ENCODE peak calls at places on chromosome 13, in nine cellular contexts. One of them, this sample, is unnamed.

GRCh38 chr13:45809810-45810394 is 41.7 kb downstream of the SIAH3 start:
- DNase-seq in upper lobe of right lung: no peak
- DNase-seq in psoas muscle: no peak
- DNase-seq in osteocyte: no peak
- DNase-seq in lung: no peak
- DNase-seq in breast epithelium: no peak
- DNase-seq in AG10803: no peak
- DNase-seq in heart left ventricle: no peak
- DNase-seq in A549: no peak
- DNase-seq in this sample: no peak

GRCh38 chr13:86002921-86003488 is 203.8 kb upstream of the SLITRK6 start:
- DNase-seq in A549: no peak
- DNase-seq in breast epithelium: no peak
- DNase-seq in upper lobe of right lung: no peak
- DNase-seq in osteocyte: no peak
- DNase-seq in heart left ventricle: no peak
- DNase-seq in AG10803: no peak
- DNase-seq in lung: no peak
- DNase-seq in psoas muscle: no peak
- DNase-seq in this sample: no peak

GRCh38 chr13:25541434-25542123 is 169.8 kb downstream of the ATP8A2 start:
- DNase-seq in AG10803: no peak
- DNase-seq in breast epithelium: no peak
- DNase-seq in osteocyte: no peak
- DNase-seq in upper lobe of right lung: no peak
- DNase-seq in heart left ventricle: no peak
- DNase-seq in lung: no peak
- DNase-seq in A549: no peak
- DNase-seq in psoas muscle: no peak
- DNase-seq in this sample: no peak

GRCh38 chr13:20997301-20998061 is 63.9 kb downstream of the LATS2 start:
- DNase-seq in psoas muscle: peak; percentile 74
- DNase-seq in lung: no peak
- DNase-seq in AG10803: peak; percentile 99
- DNase-seq in upper lobe of right lung: no peak
- DNase-seq in breast epithelium: no peak
- DNase-seq in heart left ventricle: peak; percentile 59
- DNase-seq in osteocyte: no peak
- DNase-seq in A549: no peak
- DNase-seq in this sample: peak; percentile 97

GRCh38 chr13:110713981-110714797 is 689 bp downstream of the ING1 start:
- DNase-seq in heart left ventricle: peak; percentile 58
- DNase-seq in A549: peak; percentile 34
- DNase-seq in psoas muscle: peak; percentile 78
- DNase-seq in AG10803: no peak
- DNase-seq in osteocyte: no peak
- DNase-seq in lung: peak; percentile 58
- DNase-seq in breast epithelium: peak; percentile 62
- DNase-seq in upper lobe of right lung: peak; percentile 81
- DNase-seq in this sample: peak; percentile 33

GRCh38 chr13:32977321-32977720 is 38.9 kb upstream of the KL start:
- DNase-seq in breast epithelium: no peak
- DNase-seq in AG10803: no peak
- DNase-seq in heart left ventricle: no peak
- DNase-seq in psoas muscle: no peak
- DNase-seq in lung: no peak
- DNase-seq in osteocyte: no peak
- DNase-seq in A549: no peak
- DNase-seq in upper lobe of right lung: no peak
- DNase-seq in this sample: no peak

GRCh38 chr13:50069255-50069654 is 54.0 kb downstream of the KCNRG start:
- DNase-seq in osteocyte: no peak
- DNase-seq in lung: no peak
- DNase-seq in upper lobe of right lung: no peak
- DNase-seq in AG10803: peak; percentile 58
- DNase-seq in breast epithelium: no peak
- DNase-seq in A549: no peak
- DNase-seq in heart left ventricle: no peak
- DNase-seq in psoas muscle: no peak
- DNase-seq in this sample: peak; percentile 57

GRCh38 chr13:19178901-19179593 is 2.6 kb downstream of the TUBA3C start:
- DNase-seq in A549: no peak
- DNase-seq in osteocyte: peak; percentile 78
- DNase-seq in upper lobe of right lung: no peak
- DNase-seq in breast epithelium: no peak
- DNase-seq in heart left ventricle: no peak
- DNase-seq in psoas muscle: no peak
- DNase-seq in lung: no peak
- DNase-seq in AG10803: no peak
- DNase-seq in this sample: no peak

GRCh38 chr13:72397265-72397664 is 330.2 kb downstream of the MZT1 start:
- DNase-seq in AG10803: no peak
- DNase-seq in heart left ventricle: no peak
- DNase-seq in A549: no peak
- DNase-seq in osteocyte: no peak
- DNase-seq in upper lobe of right lung: no peak
- DNase-seq in psoas muscle: no peak
- DNase-seq in breast epithelium: no peak
- DNase-seq in lung: no peak
- DNase-seq in this sample: no peak

GRCh38 chr13:99766641-99767045 is 204.9 kb downstream of the ZIC5 start:
- DNase-seq in AG10803: no peak
- DNase-seq in breast epithelium: no peak
- DNase-seq in A549: no peak
- DNase-seq in lung: no peak
- DNase-seq in osteocyte: no peak
- DNase-seq in heart left ventricle: no peak
- DNase-seq in psoas muscle: no peak
- DNase-seq in upper lobe of right lung: no peak
- DNase-seq in this sample: no peak

GRCh38 chr13:109729031-109729870 is 57.1 kb downstream of the IRS2 start:
- DNase-seq in psoas muscle: no peak
- DNase-seq in heart left ventricle: no peak
- DNase-seq in AG10803: no peak
- DNase-seq in osteocyte: no peak
- DNase-seq in A549: no peak
- DNase-seq in breast epithelium: no peak
- DNase-seq in upper lobe of right lung: no peak
- DNase-seq in lung: no peak
- DNase-seq in this sample: no peak

GRCh38 chr13:27933580-27934328 is 14.0 kb downstream of the PDX1 start:
- DNase-seq in heart left ventricle: no peak
- DNase-seq in psoas muscle: no peak
- DNase-seq in breast epithelium: no peak
- DNase-seq in AG10803: no peak
- DNase-seq in A549: no peak
- DNase-seq in lung: no peak
- DNase-seq in osteocyte: no peak
- DNase-seq in upper lobe of right lung: no peak
- DNase-seq in this sample: no peak
- TF ChIP-seq CTCF in heart left ventricle: no peak
- TF ChIP-seq CTCF in psoas muscle: no peak
- TF ChIP-seq CTCF in breast epithelium: no peak
- TF ChIP-seq CTCF in AG10803: no peak
- TF ChIP-seq CTCF in A549: no peak
- TF ChIP-seq CTCF in lung: no peak
- TF ChIP-seq CTCF in osteocyte: no peak
- TF ChIP-seq CTCF in upper lobe of right lung: no peak
- TF ChIP-seq CTCF in this sample: no peak

GRCh38 chr13:35718084-35718483 is 241.6 kb upstream of the MAB21L1 start:
- DNase-seq in heart left ventricle: no peak
- DNase-seq in upper lobe of right lung: no peak
- DNase-seq in AG10803: no peak
- DNase-seq in osteocyte: no peak
- DNase-seq in breast epithelium: no peak
- DNase-seq in lung: no peak
- DNase-seq in A549: peak; percentile 12
- DNase-seq in psoas muscle: no peak
- DNase-seq in this sample: no peak
- TF ChIP-seq CTCF in heart left ventricle: no peak
- TF ChIP-seq CTCF in upper lobe of right lung: no peak
- TF ChIP-seq CTCF in AG10803: no peak
- TF ChIP-seq CTCF in osteocyte: no peak
- TF ChIP-seq CTCF in breast epithelium: no peak
- TF ChIP-seq CTCF in lung: no peak
- TF ChIP-seq CTCF in A549: no peak
- TF ChIP-seq CTCF in psoas muscle: no peak
- TF ChIP-seq CTCF in this sample: no peak

DNA sequence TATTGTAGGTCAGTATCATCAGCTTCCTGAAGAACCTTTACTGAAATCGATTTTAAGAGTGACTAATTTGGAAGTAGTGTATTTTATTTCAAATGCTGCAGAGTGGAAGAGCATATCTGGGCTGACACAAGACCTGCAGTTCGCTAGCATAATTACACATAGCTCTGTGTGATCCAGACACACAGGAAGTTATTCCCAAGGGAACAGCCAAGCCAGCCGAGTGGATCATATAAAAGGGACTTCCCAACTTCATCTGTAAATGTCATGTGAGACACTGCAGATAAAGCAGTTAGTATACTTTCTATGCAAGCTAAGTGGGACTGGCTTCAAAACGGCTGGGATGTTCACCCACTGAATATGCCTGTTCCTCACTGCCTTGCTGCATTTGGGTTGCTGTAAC is 760.4 kb downstream of the SLITRK1 start:
- DNase-seq in breast epithelium: no peak
- DNase-seq in A549: no peak
- DNase-seq in AG10803: no peak
- DNase-seq in lung: no peak
- DNase-seq in osteocyte: no peak
- DNase-seq in heart left ventricle: no peak
- DNase-seq in psoas muscle: no peak
- DNase-seq in upper lobe of right lung: no peak
- DNase-seq in this sample: peak; percentile 20
- TF ChIP-seq CTCF in breast epithelium: no peak
- TF ChIP-seq CTCF in A549: no peak
- TF ChIP-seq CTCF in AG10803: no peak
- TF ChIP-seq CTCF in lung: no peak
- TF ChIP-seq CTCF in osteocyte: no peak
- TF ChIP-seq CTCF in heart left ventricle: no peak
- TF ChIP-seq CTCF in psoas muscle: no peak
- TF ChIP-seq CTCF in upper lobe of right lung: no peak
- TF ChIP-seq CTCF in this sample: no peak

GRCh38 chr13:113078895-113079720 is 26.5 kb upstream of the F7 start:
- DNase-seq in breast epithelium: no peak
- DNase-seq in psoas muscle: peak; percentile 29
- DNase-seq in AG10803: no peak
- DNase-seq in upper lobe of right lung: peak; percentile 31
- DNase-seq in heart left ventricle: peak; percentile 20
- DNase-seq in A549: no peak
- DNase-seq in lung: no peak
- DNase-seq in osteocyte: no peak
- DNase-seq in this sample: no peak

GRCh38 chr13:113082198-113083021 is 23.2 kb upstream of the F7 start:
- DNase-seq in lung: no peak
- DNase-seq in upper lobe of right lung: no peak
- DNase-seq in AG10803: no peak
- DNase-seq in psoas muscle: peak; percentile 23
- DNase-seq in heart left ventricle: peak; percentile 25
- DNase-seq in breast epithelium: no peak
- DNase-seq in osteocyte: no peak
- DNase-seq in A549: no peak
- DNase-seq in this sample: no peak

GRCh38 chr13:113083022-113083373 is 22.6 kb upstream of the F7 start:
- DNase-seq in AG10803: no peak
- DNase-seq in lung: no peak
- DNase-seq in upper lobe of right lung: no peak
- DNase-seq in breast epithelium: no peak
- DNase-seq in osteocyte: no peak
- DNase-seq in psoas muscle: peak; percentile 21
- DNase-seq in A549: no peak
- DNase-seq in heart left ventricle: no peak
- DNase-seq in this sample: no peak

GRCh38 chr13:113080361-113080831 is 25.2 kb upstream of the F7 start:
- DNase-seq in A549: no peak
- DNase-seq in upper lobe of right lung: no peak
- DNase-seq in AG10803: no peak
- DNase-seq in heart left ventricle: peak; percentile 15
- DNase-seq in psoas muscle: peak; percentile 48
- DNase-seq in breast epithelium: no peak
- DNase-seq in lung: no peak
- DNase-seq in osteocyte: no peak
- DNase-seq in this sample: no peak

GRCh38 chr13:113080901-113081521 is 24.6 kb upstream of the F7 start:
- DNase-seq in heart left ventricle: peak; percentile 20
- DNase-seq in A549: no peak
- DNase-seq in upper lobe of right lung: no peak
- DNase-seq in AG10803: no peak
- DNase-seq in psoas muscle: peak; percentile 38
- DNase-seq in breast epithelium: no peak
- DNase-seq in osteocyte: no peak
- DNase-seq in lung: no peak
- DNase-seq in this sample: no peak
- TF ChIP-seq CTCF in heart left ventricle: no peak
- TF ChIP-seq CTCF in A549: no peak
- TF ChIP-seq CTCF in upper lobe of right lung: no peak
- TF ChIP-seq CTCF in AG10803: no peak
- TF ChIP-seq CTCF in psoas muscle: no peak
- TF ChIP-seq CTCF in breast epithelium: no peak
- TF ChIP-seq CTCF in osteocyte: no peak
- TF ChIP-seq CTCF in lung: no peak
- TF ChIP-seq CTCF in this sample: no peak

GRCh38 chr13:30334663-30335386 is 27.5 kb upstream of the KATNAL1 start:
- DNase-seq in psoas muscle: no peak
- DNase-seq in osteocyte: no peak
- DNase-seq in breast epithelium: no peak
- DNase-seq in A549: peak; percentile 44
- DNase-seq in heart left ventricle: no peak
- DNase-seq in upper lobe of right lung: no peak
- DNase-seq in lung: no peak
- DNase-seq in AG10803: no peak
- DNase-seq in this sample: peak; percentile 22
- TF ChIP-seq CTCF in psoas muscle: peak; percentile 35
- TF ChIP-seq CTCF in osteocyte: peak; percentile 39
- TF ChIP-seq CTCF in breast epithelium: peak; percentile 19
- TF ChIP-seq CTCF in A549: peak; percentile 24
- TF ChIP-seq CTCF in heart left ventricle: peak; percentile 39
- TF ChIP-seq CTCF in upper lobe of right lung: peak; percentile 45
- TF ChIP-seq CTCF in lung: no peak
- TF ChIP-seq CTCF in AG10803: peak; percentile 41
- TF ChIP-seq CTCF in this sample: peak; percentile 49

This sample was measured in fibroblast of the aortic adventitia.